ENCODE peak calls at places on chromosomes 1 and 21, in six cellular contexts. B, Z, P, G, K and L are unnamed samples. For H3K36me3 and H3K4me1, the result is how much of the 10 kb centered on the place peaks cover.

GRCh38 chr1:210394281-210394798 is 65.6 kb downstream of the HHAT start:
- DNase-seq in B (no peak), Z (no peak), P (peak), G (no peak), K (no peak), L (no peak)

GRCh38 chr1:1185101-1185765 is 11.6 kb downstream of the TTLL10 start:
- DNase-seq in B (peak), Z (no peak), P (no peak), G (no peak), K (no peak), L (peak)

GRCh38 chr1:115314111-115314510 is 23.9 kb downstream of the NGF start:
- DNase-seq in B (no peak), Z (no peak), P (no peak), G (no peak), K (no peak), L (no peak)

GRCh38 chr1:24932284-24932683 is 2.2 kb upstream of the RUNX3 start:
- DNase-seq in B (peak), Z (no peak), P (no peak), G (no peak), K (peak), L (peak)

GRCh38 chr1:9872430-9873165 is 37.5 kb downstream of the CTNNBIP1 start:
- DNase-seq in B (no peak), Z (no peak), P (no peak), G (no peak), K (no peak), L (no peak)

GRCh38 chr1:221292652-221293051 is 413.4 kb downstream of the HLX start:
- DNase-seq in B (peak), Z (no peak), P (no peak), G (no peak), K (no peak), L (no peak)

GRCh38 chr1:2585318-2586092 is 1.1 kb upstream of the PRXL2B start:
- DNase-seq in B (peak), Z (no peak), P (peak), G (peak), K (peak), L (peak)

GRCh38 chr21:46569071-46569470 is 35.8 kb downstream of the S100B start:
- DNase-seq in B (no peak), Z (no peak), P (no peak), G (no peak), K (no peak), L (no peak)

GRCh38 chr1:39842726-39843305 is 40.5 kb downstream of the TRIT1 start:
- DNase-seq in B (no peak), Z (no peak), P (no peak), G (no peak), K (no peak), L (no peak)

GRCh38 chr1:222627232-222627631 is 9.3 kb downstream of the MIA3 start:
- DNase-seq in B (no peak), Z (no peak), P (no peak), G (no peak), K (no peak), L (no peak)

GRCh38 chr1:183281039-183281438 is 95.0 kb downstream of the LAMC2 start:
- DNase-seq in B (no peak), Z (no peak), P (peak), G (no peak), K (no peak), L (no peak)

GRCh38 chr1:115524211-115524610 is 117.6 kb upstream of the VANGL1 start:
- DNase-seq in B (no peak), Z (peak), P (no peak), G (no peak), K (no peak), L (no peak)

GRCh38 chr1:185694081-185694480 is 40.1 kb upstream of the HMCN1 start:
- DNase-seq in B (peak), Z (no peak), P (no peak), G (no peak), K (peak), L (peak)

GRCh38 chr1:23424171-23424959 is at the start of gene TCEA3:
- DNase-seq in B (peak), Z (no peak), P (no peak), G (no peak), K (no peak), L (peak)

GRCh38 chr1:180501865-180502360 is 464 bp downstream of the ACBD6 start:
- DNase-seq in B (peak), Z (peak), P (no peak), G (peak), K (no peak), L (peak)

GRCh38 chr1:225834417-225835329 is 24.7 kb downstream of the EPHX1 start:
- DNase-seq in B (no peak), Z (no peak), P (peak), G (no peak), K (no peak), L (no peak)

GRCh38 chr1:93042134-93042821 is 36.8 kb upstream of the MTF2 start:
- DNase-seq in B (no peak), Z (no peak), P (no peak), G (peak), K (peak), L (peak)

GRCh38 chr1:170967042-170967910 is 31.9 kb downstream of the MROH9 start:
- DNase-seq in B (peak), Z (no peak), P (no peak), G (no peak), K (no peak), L (no peak)

GRCh38 chr1:177165069-177165439 is 542 bp upstream of the ASTN1 start:
- DNase-seq in B (no peak), Z (no peak), P (no peak), G (no peak), K (no peak), L (no peak)

GRCh38 chr1:243939167-243939848 is 89.3 kb upstream of the AKT3 start:
- DNase-seq in B (peak), Z (no peak), P (no peak), G (no peak), K (no peak), L (no peak)

GRCh38 chr1:184222561-184223157 is 164.2 kb upstream of the C1orf21 start:
- DNase-seq in B (peak), Z (peak), P (no peak), G (no peak), K (peak), L (no peak)

GRCh38 chr21:36125513-36126121 is 9.3 kb upstream of the CBR3 start:
- DNase-seq in B (peak), Z (peak), P (peak), G (no peak), K (peak), L (peak)

GRCh38 chr1:24057171-24057570 is 54.8 kb downstream of the MYOM3 start:
- DNase-seq in B (no peak), Z (no peak), P (no peak), G (no peak), K (no peak), L (no peak)

GRCh38 chr1:103854279-103854678 is 104.6 kb downstream of the AMY1C start:
- DNase-seq in B (no peak), Z (no peak), P (no peak), G (no peak), K (no peak), L (no peak)

GRCh38 chr1:223199094-223199647 is 56.1 kb upstream of the TLR5 start:
- DNase-seq in B (no peak), Z (no peak), P (no peak), G (no peak), K (no peak), L (no peak)

GRCh38 chr1:158149577-158150269 is 31.0 kb upstream of the CD1D start:
- DNase-seq in B (peak), Z (no peak), P (peak), G (peak), K (peak), L (peak)

GRCh38 chr1:207073906-207074820 is 14.5 kb upstream of the C4BPB start:
- DNase-seq in B (no peak), Z (no peak), P (no peak), G (no peak), K (no peak), L (no peak)

GRCh38 chr1:187566371-187566770 is 737.6 kb downstream of the PLA2G4A start:
- DNase-seq in B (no peak), Z (no peak), P (no peak), G (no peak), K (no peak), L (no peak)

GRCh38 chr1:28062806-28063205 is 25.6 kb downstream of the EYA3 start:
- DNase-seq in B (no peak), Z (no peak), P (no peak), G (no peak), K (no peak), L (no peak)

GRCh38 chr1:248847181-248847955 is 9.3 kb downstream of the ZNF672 start:
- DNase-seq in B (peak), Z (no peak), P (no peak), G (no peak), K (peak), L (no peak)

GRCh38 chr1:1291023-1291528 is 10.8 kb downstream of the SCNN1D start:
- DNase-seq in B (no peak), Z (no peak), P (no peak), G (no peak), K (no peak), L (no peak)

GRCh38 chr1:156836041-156836654 is 19.5 kb upstream of the SH2D2A start:
- DNase-seq in B (no peak), Z (no peak), P (no peak), G (no peak), K (no peak), L (peak)

GRCh38 chr1:14113841-14114567 is 414.0 kb downstream of the PRDM2 start:
- DNase-seq in B (peak), Z (no peak), P (no peak), G (no peak), K (no peak), L (no peak)

GRCh38 chr1:16145030-16145987 is 10.6 kb downstream of the EPHA2 start:
- DNase-seq in B (peak), Z (peak), P (no peak), G (no peak), K (no peak), L (no peak)

GRCh38 chr1:166905930-166906329 is 29.9 kb upstream of the TADA1 start:
- DNase-seq in B (no peak), Z (peak), P (no peak), G (no peak), K (no peak), L (no peak)
- H3K4me3 ChIP-seq in B (no peak), Z (no peak), P (no peak), G (no peak), K (no peak), L (no peak)

GRCh38 chr21:32314806-32315205 is 16.2 kb downstream of the MRAP start:
- DNase-seq in B (no peak), Z (no peak), P (no peak), G (no peak), K (no peak), L (no peak)

GRCh38 chr21:32315511-32316362 is 17.1 kb downstream of the MRAP start:
- DNase-seq in B (no peak), Z (no peak), P (no peak), G (no peak), K (no peak), L (no peak)

GRCh38 chr21:32311621-32312020 is 13.0 kb downstream of the MRAP start:
- DNase-seq in B (no peak), Z (no peak), P (no peak), G (no peak), K (no peak), L (no peak)

GRCh38 chr21:32312321-32312720 is 13.7 kb downstream of the MRAP start:
- DNase-seq in B (no peak), Z (no peak), P (no peak), G (no peak), K (no peak), L (no peak)

GRCh38 chr21:32312976-32313375 is 14.3 kb downstream of the MRAP start:
- DNase-seq in B (no peak), Z (no peak), P (no peak), G (no peak), K (no peak), L (no peak)
- H3K36me3 ChIP-seq in B (under half), Z (under half), P (under half), G (under half), K (under half), L (under half)

DNA sequence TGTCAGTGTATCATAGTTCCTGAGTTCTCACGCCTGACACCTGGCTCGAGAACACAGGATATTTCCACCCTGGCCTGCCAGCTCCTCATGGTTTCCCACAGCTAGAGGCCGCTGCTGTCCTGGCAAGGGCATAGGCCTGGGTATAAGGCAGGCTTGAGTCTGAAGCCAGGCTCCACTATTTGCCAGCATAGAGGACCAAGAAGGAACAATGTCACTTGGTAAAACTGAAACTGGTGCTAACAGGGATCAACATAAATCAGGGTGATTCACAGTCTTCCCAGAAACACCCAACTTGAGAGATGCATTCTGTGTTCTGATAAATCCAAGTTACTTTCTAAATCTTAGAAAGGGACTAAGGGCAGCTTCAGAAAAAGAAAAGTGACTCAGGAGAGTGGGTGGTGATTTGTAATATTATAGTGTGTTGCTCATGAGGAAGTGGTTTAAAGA is 6.9 kb upstream of the S100A2 start:
- DNase-seq in B (peak), Z (peak), P (peak), G (no peak), K (peak), L (peak)
- H3K4me1 ChIP-seq in B (under half), Z (under half), P (under half), G (under half), K (under half), L (under half)

GRCh38 chr1:162136760-162137537 is 67.5 kb downstream of the NOS1AP start:
- DNase-seq in B (peak), Z (peak), P (no peak), G (no peak), K (no peak), L (no peak)
- H3K4me3 ChIP-seq in B (no peak), Z (peak), P (no peak), G (no peak), K (no peak), L (no peak)

GRCh38 chr1:232409584-232409983 is 220.3 kb downstream of the SIPA1L2 start:
- DNase-seq in B (no peak), Z (no peak), P (no peak), G (no peak), K (no peak), L (no peak)
- H3K36me3 ChIP-seq in B (under half), Z (under half), P (under half), G (under half), K (half or more), L (under half)

DNA sequence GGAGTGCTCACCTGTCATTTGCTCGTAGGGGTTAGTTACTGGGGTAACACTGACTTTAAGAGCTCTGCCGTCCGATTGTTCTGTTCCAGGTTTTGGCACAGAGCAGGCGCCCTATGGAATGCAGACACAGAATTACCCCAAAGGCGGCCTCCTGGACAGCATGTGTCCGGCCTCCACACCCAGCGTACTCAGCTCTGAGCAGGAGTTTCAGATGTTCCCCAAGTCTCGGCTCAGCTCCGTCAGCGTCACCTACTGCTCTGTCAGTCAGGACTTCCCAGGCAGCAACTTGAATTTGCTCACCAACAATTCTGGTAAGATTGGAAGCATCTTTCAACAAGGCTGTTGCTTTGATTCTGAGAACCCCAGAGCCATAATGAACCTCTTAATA is 12.6 kb downstream of the ETS2 start:
- DNase-seq in B (no peak), Z (no peak), P (no peak), G (no peak), K (no peak), L (no peak)
- H3K4me1 ChIP-seq in B (under half), Z (under half), P (under half), G (under half), K (half or more), L (under half)

GRCh38 chr1:12594490-12594889 is 23.5 kb downstream of the DHRS3 start:
- DNase-seq in B (no peak), Z (no peak), P (no peak), G (no peak), K (no peak), L (no peak)
- H3K4me3 ChIP-seq in B (peak), Z (peak), P (no peak), G (peak), K (peak), L (no peak)

DNA sequence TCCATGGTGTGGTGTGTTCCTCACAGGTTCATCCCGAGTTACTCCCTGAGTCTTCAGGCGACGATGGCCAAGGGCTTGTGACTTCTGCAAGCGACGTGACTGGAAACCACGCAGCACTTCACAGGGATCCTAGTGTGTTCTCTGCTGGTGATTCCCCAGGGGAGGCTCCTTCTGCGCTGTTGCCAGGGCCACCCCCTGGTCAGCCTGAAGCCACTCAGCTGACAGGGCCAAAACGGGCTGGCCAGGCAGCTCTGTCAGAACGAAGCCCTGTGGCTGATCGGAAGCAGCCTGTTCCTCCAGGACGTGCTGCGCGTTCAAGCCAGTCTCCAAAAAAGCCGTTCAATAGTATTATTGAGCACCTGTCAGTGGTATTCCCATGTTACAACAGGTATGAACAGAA is 71.5 kb downstream of the VPS26C start:
- DNase-seq in B (no peak), Z (no peak), P (no peak), G (no peak), K (no peak), L (no peak)
- H3K36me3 ChIP-seq in B (under half), Z (under half), P (under half), G (half or more), K (under half), L (half or more)

GRCh38 chr21:42272984-42273600 is 42.1 kb downstream of the TFF3 start:
- DNase-seq in B (no peak), Z (no peak), P (no peak), G (no peak), K (no peak), L (no peak)

GRCh38 chr21:42272109-42272962 is 42.9 kb downstream of the TFF3 start:
- DNase-seq in B (no peak), Z (no peak), P (no peak), G (no peak), K (no peak), L (no peak)

GRCh38 chr21:42271065-42271464 is 44.1 kb downstream of the TFF3 start:
- DNase-seq in B (no peak), Z (no peak), P (no peak), G (no peak), K (no peak), L (no peak)

GRCh38 chr21:42265229-42265812 is 46.4 kb downstream of the ABCG1 start:
- DNase-seq in B (no peak), Z (no peak), P (no peak), G (no peak), K (no peak), L (no peak)

DNA sequence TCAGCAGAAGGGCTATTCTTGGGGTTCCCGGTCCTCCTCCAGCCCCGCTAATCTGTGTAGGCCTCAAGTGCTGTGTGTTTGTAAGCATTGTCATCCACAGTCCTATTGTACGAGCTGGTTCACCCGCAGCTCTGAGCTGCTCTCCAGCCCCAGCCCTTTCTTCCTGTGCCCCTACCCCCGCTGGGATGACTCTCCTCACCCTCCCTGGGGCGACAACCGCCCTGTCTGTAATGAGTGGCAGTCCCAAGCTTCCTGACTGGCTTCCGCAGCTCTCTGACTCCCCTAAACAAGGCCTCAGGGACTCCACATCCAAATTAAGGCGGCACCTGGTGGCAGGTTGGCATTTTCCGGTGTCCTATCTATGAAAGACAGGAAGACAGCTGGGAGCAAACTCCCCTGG is 45.8 kb downstream of the TFF3 start:
- DNase-seq in B (no peak), Z (no peak), P (no peak), G (no peak), K (no peak), L (no peak)
- H3K4me1 ChIP-seq in B (under half), Z (under half), P (under half), G (under half), K (under half), L (under half)

DNA sequence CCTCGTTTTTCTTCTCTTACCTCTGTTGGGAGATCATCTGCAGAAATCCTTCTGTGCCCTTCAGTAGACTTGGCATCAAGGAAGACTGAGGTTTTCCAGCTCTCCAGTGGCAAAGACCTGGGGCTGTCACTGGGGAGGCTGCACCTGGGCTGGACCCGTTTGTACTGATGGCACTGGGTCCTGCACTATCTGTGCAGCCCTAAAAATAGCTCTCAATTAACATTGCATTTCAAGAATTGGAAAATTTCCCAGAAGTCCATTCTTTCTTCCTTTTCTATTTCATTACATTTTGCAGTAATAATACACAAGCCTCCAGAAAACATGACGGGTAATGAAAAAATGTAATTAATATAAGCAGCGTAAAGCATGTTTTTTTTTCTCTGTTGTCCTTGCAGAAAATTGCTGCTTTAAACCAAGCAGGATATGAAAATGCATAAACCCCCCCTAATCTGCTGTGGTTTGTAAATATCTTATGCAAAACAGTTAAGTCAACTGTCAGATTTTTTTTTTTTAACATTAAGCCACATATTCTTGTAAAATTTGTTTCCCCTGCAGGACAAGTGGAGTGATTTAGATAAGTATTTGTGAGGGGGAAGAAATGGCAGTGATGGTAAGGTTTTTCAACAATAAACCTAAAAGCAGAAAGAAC is 64.9 kb downstream of the LMO4 start:
- DNase-seq in B (no peak), Z (no peak), P (no peak), G (no peak), K (no peak), L (no peak)
- H3K4me3 ChIP-seq in B (no peak), Z (no peak), P (no peak), G (no peak), K (no peak), L (no peak)